ENCODE peak calls at places on chromosomes 1 and 21, in seven cellular contexts. P is fibroblast of villous mesenchyme, Y is astrocyte, G is heart left ventricle, H is K562, M is colonic mucosa, V is heart right ventricle. Z is an unnamed sample.

GRCh38 chr1:60170709-60171108 is 97.1 kb upstream of the C1orf87 start:
- DNase-seq in P (no peak), H (no peak), M (no peak), V (no peak), Y (no peak), G (no peak), Z (peak)

GRCh38 chr1:210455840-210456603 is 127.3 kb downstream of the HHAT start:
- DNase-seq in H (no peak), V (no peak), M (no peak), Y (no peak), G (no peak), P (no peak), Z (no peak)

GRCh38 chr1:58979085-58979484 is 195.2 kb upstream of the JUN start:
- DNase-seq in P (peak), Y (no peak), V (peak), H (no peak), M (no peak), G (peak), Z (peak)

GRCh38 chr1:67062412-67062811 is 8.5 kb upstream of the SLC35D1 start:
- DNase-seq in V (no peak), M (no peak), P (no peak), H (no peak), G (no peak), Y (no peak), Z (no peak)

GRCh38 chr1:106921186-106921585 is 135.3 kb upstream of the PRMT6 start:
- DNase-seq in G (no peak), P (no peak), M (no peak), V (no peak), H (no peak), Y (peak), Z (peak)

GRCh38 chr1:245258271-245258920 is 103.6 kb downstream of the KIF26B start:
- DNase-seq in H (no peak), V (no peak), Y (no peak), P (no peak), G (no peak), M (peak), Z (no peak)

GRCh38 chr1:218772575-218772974 is 401.1 kb upstream of the LYPLAL1 start:
- DNase-seq in Y (peak), H (no peak), G (no peak), P (peak), M (no peak), V (no peak), Z (peak)

GRCh38 chr1:246151796-246152434 is 355.2 kb downstream of the SMYD3 start:
- DNase-seq in G (no peak), H (peak), V (no peak), P (no peak), Y (no peak), M (no peak), Z (peak)

GRCh38 chr1:2248127-2248826 is 20.2 kb downstream of the SKI start:
- DNase-seq in V (no peak), H (no peak), Y (no peak), G (no peak), M (peak), P (no peak), Z (no peak)

GRCh38 chr1:14263207-14263606 is 335.3 kb upstream of the KAZN start:
- DNase-seq in G (no peak), H (no peak), P (no peak), M (no peak), Y (no peak), V (no peak), Z (no peak)

GRCh38 chr21:42080788-42081083 is 9.6 kb downstream of the UMODL1 start:
- DNase-seq in Y (peak), M (no peak), G (no peak), P (peak), V (no peak), H (no peak), Z (peak)

GRCh38 chr1:28437260-28437923 is 67.9 kb downstream of the PHACTR4 start:
- DNase-seq in H (no peak), V (no peak), Y (peak), M (peak), P (peak), G (no peak), Z (peak)

GRCh38 chr1:156748670-156749428 is 2.6 kb downstream of the HDGF start:
- DNase-seq in P (peak), G (peak), V (peak), M (peak), H (no peak), Y (no peak), Z (peak)

GRCh38 chr1:30774550-30775432 is 17.2 kb upstream of the LAPTM5 start:
- DNase-seq in P (no peak), V (no peak), G (no peak), M (no peak), H (no peak), Y (no peak), Z (no peak)

GRCh38 chr1:114025609-114026401 is 46.5 kb downstream of the OLFML3 start:
- DNase-seq in H (no peak), G (no peak), V (no peak), P (no peak), M (no peak), Y (peak), Z (peak)

GRCh38 chr1:199759268-199759724 is 268.2 kb upstream of the NR5A2 start:
- DNase-seq in G (no peak), H (no peak), M (no peak), P (no peak), Y (peak), V (no peak), Z (peak)

GRCh38 chr1:24914226-24915069 is 15.6 kb downstream of the RUNX3 start:
- DNase-seq in P (peak), G (no peak), M (no peak), V (no peak), H (no peak), Y (peak), Z (peak)

GRCh38 chr1:39845569-39846566 is 37.4 kb downstream of the TRIT1 start:
- DNase-seq in G (peak), M (peak), V (peak), P (peak), H (peak), Y (peak), Z (peak)

GRCh38 chr1:181559142-181559541 is 75.8 kb downstream of the CACNA1E start:
- DNase-seq in H (no peak), P (no peak), G (no peak), Y (no peak), M (no peak), V (no peak), Z (no peak)

GRCh38 chr1:230278871-230279582 is 147.1 kb downstream of the PGBD5 start:
- DNase-seq in V (no peak), G (no peak), Y (no peak), M (no peak), H (no peak), P (no peak), Z (no peak)

GRCh38 chr1:38138498-38139233 is 92.1 kb upstream of the POU3F1 start:
- DNase-seq in M (peak), H (no peak), Y (peak), G (peak), V (peak), P (peak), Z (peak)

GRCh38 chr21:27314096-27314495 is 347.2 kb upstream of the ADAMTS5 start:
- DNase-seq in P (peak), H (no peak), G (no peak), V (no peak), Y (no peak), M (no peak), Z (no peak)

GRCh38 chr1:115338457-115338820 is 390 bp upstream of the NGF start:
- DNase-seq in G (no peak), Y (no peak), P (no peak), H (no peak), V (no peak), M (no peak), Z (no peak)

GRCh38 chr1:31943546-31944184 is 5.5 kb upstream of the PTP4A2 start:
- DNase-seq in P (peak), M (no peak), V (no peak), Y (no peak), G (no peak), H (no peak), Z (peak)

GRCh38 chr1:208381481-208381880 is 137.3 kb upstream of the PLXNA2 start:
- DNase-seq in H (no peak), V (no peak), P (no peak), Y (no peak), M (no peak), G (no peak), Z (no peak)

GRCh38 chr1:154353460-154353904 is 28.2 kb downstream of the ATP8B2 start:
- DNase-seq in G (no peak), Y (peak), V (no peak), P (peak), H (peak), M (peak), Z (peak)

GRCh38 chr1:69290266-69290665 is 277.5 kb upstream of the LRRC7 start:
- DNase-seq in G (no peak), M (no peak), P (peak), Y (peak), H (no peak), V (no peak), Z (peak)

GRCh38 chr1:185636848-185637247 is 97.3 kb upstream of the HMCN1 start:
- DNase-seq in M (no peak), P (no peak), G (no peak), Y (no peak), H (no peak), V (no peak), Z (no peak)

GRCh38 chr1:36696261-36696940 is 213.7 kb upstream of the CSF3R start:
- DNase-seq in P (no peak), M (no peak), H (no peak), Y (no peak), G (no peak), V (no peak), Z (no peak)

GRCh38 chr21:17688912-17689874 is 76.5 kb upstream of the BTG3 start:
- DNase-seq in H (peak), G (peak), P (peak), Y (peak), V (peak), M (peak), Z (no peak)

GRCh38 chr1:214123061-214123784 is 135.4 kb downstream of the PROX1 start:
- DNase-seq in M (peak), V (peak), P (peak), G (peak), H (peak), Y (peak), Z (peak)

GRCh38 chr1:61092643-61093042 is 10.3 kb downstream of the NFIA start:
- DNase-seq in M (no peak), P (no peak), Y (no peak), G (no peak), V (no peak), H (no peak), Z (no peak)

GRCh38 chr1:156845055-156845952 is 13.6 kb downstream of the INSRR start:
- DNase-seq in M (no peak), G (no peak), H (peak), Y (no peak), V (no peak), P (no peak), Z (no peak)

GRCh38 chr1:17612831-17613230 is 73.3 kb downstream of the ARHGEF10L start:
- DNase-seq in H (no peak), V (no peak), M (no peak), G (no peak), Y (no peak), P (no peak), Z (no peak)

GRCh38 chr1:13430495-13430894 is 20.2 kb downstream of the PRAMEF20 start:
- DNase-seq in P (no peak), M (no peak), H (no peak), V (no peak), Y (no peak), G (no peak), Z (no peak)

GRCh38 chr1:153921803-153922075 is 1.0 kb downstream of the GATAD2B start:
- DNase-seq in Y (no peak), P (no peak), M (peak), H (no peak), G (no peak), V (no peak), Z (no peak)

GRCh38 chr1:70536708-70537398 is 125.8 kb downstream of the CTH start:
- DNase-seq in H (no peak), P (no peak), Y (no peak), M (no peak), V (no peak), G (no peak), Z (no peak)

GRCh38 chr1:199784127-199784526 is 243.4 kb upstream of the NR5A2 start:
- DNase-seq in M (no peak), V (no peak), G (no peak), Y (peak), P (peak), H (no peak), Z (peak)

GRCh38 chr1:46114925-46115603 is 17.4 kb downstream of the PIK3R3 start:
- DNase-seq in P (no peak), G (no peak), Y (no peak), M (no peak), V (no peak), H (no peak), Z (no peak)

GRCh38 chr1:172895761-172896160 is 155.0 kb downstream of the TNFSF18 start:
- DNase-seq in P (no peak), V (no peak), Y (no peak), H (no peak), M (no peak), G (no peak), Z (no peak)
- H3K4me3 ChIP-seq in P (no peak), V (no peak), Y (no peak), H (no peak), M (no peak), G (no peak), Z (no peak)

DNA sequence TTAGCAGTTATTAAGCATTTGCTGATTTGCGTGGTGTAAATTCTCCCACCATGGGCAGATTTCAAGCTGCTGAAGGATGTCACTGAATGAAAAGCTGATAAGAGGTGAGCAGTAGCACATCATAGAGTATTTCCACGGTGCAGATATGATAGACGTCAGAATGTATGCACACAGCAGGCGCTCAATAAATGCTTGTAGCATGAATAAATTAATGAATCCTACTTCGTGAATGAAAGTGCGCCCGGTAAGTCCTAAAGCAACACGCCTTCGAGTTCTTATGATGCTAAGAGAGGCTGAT is 505 bp upstream of the UBIAD1 start:
- DNase-seq in M (no peak), Y (no peak), H (no peak), P (no peak), G (no peak), V (no peak), Z (no peak)
- TF ChIP-seq CTCF in M (no peak), Y (no peak), H (no peak), P (no peak), G (no peak), V (no peak), Z (peak)

GRCh38 chr21:38354231-38354630 is 97.4 kb downstream of the KCNJ15 start:
- DNase-seq in H (no peak), Y (no peak), P (no peak), V (no peak), G (no peak), M (no peak), Z (no peak)

GRCh38 chr21:38351176-38351959 is 94.6 kb downstream of the KCNJ15 start:
- DNase-seq in G (no peak), H (no peak), Y (no peak), P (peak), M (no peak), V (no peak), Z (peak)

GRCh38 chr21:38352536-38353219 is 95.9 kb downstream of the KCNJ15 start:
- DNase-seq in Y (peak), P (peak), M (peak), V (peak), G (peak), H (peak), Z (peak)

GRCh38 chr21:38350681-38351080 is 93.9 kb downstream of the KCNJ15 start:
- DNase-seq in P (peak), M (no peak), H (no peak), Y (no peak), V (no peak), G (no peak), Z (no peak)

DNA sequence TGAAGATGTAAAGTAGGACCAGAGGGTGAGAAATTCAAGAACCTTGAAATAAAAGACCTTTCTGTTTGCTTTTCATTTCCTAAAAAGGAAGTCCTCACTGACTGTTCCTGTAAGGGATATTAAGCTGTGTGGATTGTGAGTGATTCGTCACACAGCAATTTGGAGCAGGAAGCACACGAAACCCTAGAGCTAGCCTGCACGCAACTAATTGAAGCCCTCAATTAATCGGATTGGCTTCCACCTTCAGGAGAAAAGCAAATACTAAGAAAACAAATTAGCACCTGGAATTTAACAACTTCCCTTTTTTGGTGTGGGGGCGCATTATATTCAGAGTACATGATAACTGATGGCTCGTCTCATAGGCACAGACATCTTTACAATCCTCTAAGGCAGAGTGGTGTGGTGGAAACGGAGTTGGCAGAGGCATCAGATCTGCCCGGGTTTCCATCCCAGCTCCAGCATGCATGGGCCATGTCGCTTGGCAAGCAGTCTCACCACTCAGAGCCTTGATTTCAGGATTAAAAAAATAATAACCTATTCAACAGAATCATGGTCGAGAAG is 95.2 kb downstream of the KCNJ15 start:
- DNase-seq in P (peak), G (no peak), V (no peak), Y (peak), H (no peak), M (no peak), Z (peak)
- H3K4me3 ChIP-seq in P (no peak), G (no peak), V (no peak), Y (no peak), H (no peak), M (no peak), Z (no peak)

GRCh38 chr1:247833601-247834000 is 8.1 kb downstream of the OR11L1 start:
- DNase-seq in M (no peak), G (no peak), H (no peak), P (no peak), V (no peak), Y (no peak), Z (no peak)
- TF ChIP-seq CTCF in M (no peak), G (no peak), H (peak), P (no peak), V (no peak), Y (no peak), Z (no peak)

DNA sequence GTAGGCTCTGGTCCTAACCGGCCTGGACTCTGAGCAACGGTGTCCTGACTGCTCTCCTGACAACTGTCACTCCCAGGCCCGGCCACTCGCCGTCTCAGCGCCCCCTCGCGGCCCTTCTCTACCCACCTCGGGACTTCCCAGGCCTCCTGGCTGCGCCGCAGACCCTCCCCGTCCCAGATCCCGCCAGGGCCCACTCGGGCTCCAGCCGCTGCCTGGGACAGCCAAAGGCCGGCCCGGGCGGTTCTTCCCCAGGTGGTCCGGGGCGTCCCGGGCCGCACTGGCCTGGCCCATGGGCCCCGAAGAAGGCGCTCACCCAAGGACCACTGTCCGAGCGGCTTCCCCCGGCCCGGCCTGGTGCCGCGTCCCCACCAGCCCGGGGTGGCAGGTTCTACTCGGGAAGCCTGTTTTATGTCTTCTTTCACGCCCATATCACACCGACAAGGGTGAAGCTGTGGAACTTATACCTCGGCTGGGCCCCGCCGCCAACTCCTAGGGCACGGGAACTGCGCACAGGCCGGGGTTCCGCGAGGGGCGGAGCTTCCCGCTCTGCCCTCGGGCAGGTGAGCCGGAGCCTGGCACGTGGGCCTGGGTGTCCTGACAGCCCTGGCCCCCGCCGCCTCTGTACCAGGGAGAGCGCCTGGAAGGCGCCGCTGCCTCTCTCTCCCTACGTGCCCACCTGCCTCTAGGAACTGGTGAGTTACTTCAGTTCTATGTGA is 138.3 kb downstream of the TTLL7 start:
- DNase-seq in M (peak), G (peak), V (peak), P (peak), H (peak), Y (peak), Z (no peak)
- H3K4me3 ChIP-seq in M (peak), G (peak), V (peak), P (peak), H (peak), Y (peak), Z (no peak)

GRCh38 chr1:241181971-241182370 is 175.0 kb downstream of the RGS7 start:
- DNase-seq in H (no peak), M (no peak), Y (no peak), G (no peak), V (no peak), P (no peak), Z (no peak)
- TF ChIP-seq CTCF in H (no peak), M (no peak), Y (no peak), G (no peak), V (no peak), P (no peak), Z (no peak)

GRCh38 chr21:33540711-33541104 is 1.2 kb downstream of the GART start:
- DNase-seq in H (no peak), V (no peak), P (no peak), M (no peak), G (no peak), Y (no peak), Z (no peak)
- H3K4me3 ChIP-seq in H (peak), V (no peak), P (peak), M (peak), G (peak), Y (peak), Z (peak)

DNA sequence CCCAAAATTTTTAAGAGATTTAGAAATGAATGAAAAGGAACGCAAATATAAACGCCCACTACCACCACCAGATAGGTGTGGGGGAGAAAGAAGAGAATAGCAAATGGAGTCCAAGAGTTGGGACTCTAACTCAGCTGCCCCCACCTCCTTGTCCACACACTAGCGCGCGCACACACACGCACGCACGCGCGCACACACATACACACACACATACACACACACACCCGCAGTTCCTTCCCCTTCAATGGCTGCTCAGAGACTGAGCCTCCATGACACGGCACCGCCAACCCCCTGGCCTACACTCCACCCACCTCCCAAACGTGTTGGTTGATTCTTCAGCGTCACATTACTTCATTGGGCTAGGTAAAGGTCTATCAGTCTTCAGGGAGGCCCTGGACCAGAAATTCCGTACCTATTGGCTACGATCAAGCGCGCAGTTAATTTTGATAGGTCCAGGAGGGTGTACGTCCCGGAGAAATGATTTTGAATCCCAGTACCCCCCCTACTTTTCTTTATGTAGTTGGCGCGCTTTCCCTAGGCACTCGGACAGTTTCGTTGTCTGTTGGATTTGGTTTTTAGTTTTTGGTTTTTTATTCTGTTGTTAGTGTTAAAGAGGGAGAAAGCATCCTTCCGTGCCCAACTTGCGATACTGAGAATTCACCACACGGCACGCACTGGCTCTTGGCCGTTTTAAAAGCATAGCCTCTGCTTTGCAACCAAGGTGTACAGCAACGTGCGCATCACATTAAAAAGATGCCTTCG is at the start of gene ANP32E:
- DNase-seq in Y (peak), G (peak), H (peak), V (peak), P (peak), M (peak), Z (peak)
- TF ChIP-seq CTCF in Y (no peak), G (no peak), H (no peak), V (peak), P (peak), M (no peak), Z (no peak)

Z was measured in fibroblast of mammary gland.